ENCODE peak calls at places on chromosomes 3 and 15, in seven cellular contexts. Q is prostate gland, R is adrenal gland, I is Panc1, A is cardiac fibroblast, T is OCI-LY7, W is fibroblast of lung. U is an unnamed sample.

GRCh38 chr3:168051579-168052183 is 44.0 kb downstream of the GOLIM4 start:
- DNase-seq in Q (no peak), R (no peak), I (no peak), A (peak), T (no peak), W (peak), U (no peak)

GRCh38 chr3:71728632-71729342 is 3.6 kb upstream of the EIF4E3 start:
- DNase-seq in Q (no peak), R (no peak), I (no peak), A (no peak), T (peak), W (peak), U (no peak)

GRCh38 chr3:176428552-176428951 is 768.7 kb downstream of the TBL1XR1 start:
- DNase-seq in Q (no peak), R (no peak), I (no peak), A (no peak), T (no peak), W (no peak), U (no peak)

GRCh38 chr15:65033659-65034269 is 4.3 kb upstream of the MTFMT start:
- DNase-seq in Q (no peak), R (no peak), I (no peak), A (peak), T (peak), W (peak), U (no peak)

GRCh38 chr3:81638480-81638879 is 123.0 kb downstream of the GBE1 start:
- DNase-seq in Q (no peak), R (no peak), I (no peak), A (no peak), T (no peak), W (no peak), U (no peak)

GRCh38 chr15:37783290-37783689 is 151.2 kb upstream of the TMCO5A start:
- DNase-seq in Q (no peak), R (no peak), I (no peak), A (peak), T (no peak), W (peak), U (no peak)

GRCh38 chr3:193982258-193982659 is 153.7 kb upstream of the HES1 start:
- DNase-seq in Q (peak), R (peak), I (no peak), A (peak), T (no peak), W (peak), U (no peak)

GRCh38 chr3:18223591-18224338 is 201.4 kb downstream of the SATB1 start:
- DNase-seq in Q (no peak), R (no peak), I (no peak), A (no peak), T (peak), W (no peak), U (no peak)

GRCh38 chr15:100330629-100331215 is 11.1 kb downstream of the ADAMTS17 start:
- DNase-seq in Q (no peak), R (no peak), I (no peak), A (no peak), T (peak), W (no peak), U (no peak)

GRCh38 chr15:88646088-88646405 is 7.2 kb downstream of the ISG20 start:
- DNase-seq in Q (no peak), R (no peak), I (no peak), A (no peak), T (no peak), W (no peak), U (no peak)

GRCh38 chr3:2354702-2355101 is 256.0 kb downstream of the CNTN4 start:
- DNase-seq in Q (no peak), R (no peak), I (no peak), A (peak), T (no peak), W (peak), U (no peak)

GRCh38 chr3:58652624-58653023 is 13.9 kb downstream of the FAM3D start:
- DNase-seq in Q (no peak), R (no peak), I (no peak), A (no peak), T (no peak), W (no peak), U (no peak)

GRCh38 chr3:148466143-148466542 is 231.6 kb upstream of the AGTR1 start:
- DNase-seq in Q (no peak), R (no peak), I (no peak), A (peak), T (no peak), W (peak), U (no peak)

GRCh38 chr15:49620174-49620573 is 444 bp downstream of the FAM227B start:
- DNase-seq in Q (no peak), R (peak), I (no peak), A (peak), T (peak), W (peak), U (no peak)

GRCh38 chr3:172918165-172918564 is 167.6 kb downstream of the ECT2 start:
- DNase-seq in Q (no peak), R (no peak), I (no peak), A (peak), T (no peak), W (peak), U (no peak)

GRCh38 chr3:182451871-182452270 is 341.4 kb upstream of the ATP11B start:
- DNase-seq in Q (no peak), R (no peak), I (no peak), A (no peak), T (no peak), W (no peak), U (no peak)

GRCh38 chr3:5166846-5167245 is 20.7 kb upstream of the EDEM1 start:
- DNase-seq in Q (no peak), R (no peak), I (no peak), A (no peak), T (no peak), W (no peak), U (no peak)

GRCh38 chr3:66267031-66267430 is 46.2 kb downstream of the SLC25A26 start:
- DNase-seq in Q (no peak), R (no peak), I (no peak), A (no peak), T (peak), W (no peak), U (no peak)

GRCh38 chr15:75036269-75036668 is 12.9 kb downstream of the PPCDC start:
- DNase-seq in Q (no peak), R (peak), I (no peak), A (no peak), T (no peak), W (no peak), U (no peak)

GRCh38 chr3:43372809-43373587 is 86.7 kb downstream of the SNRK start:
- DNase-seq in Q (no peak), R (no peak), I (no peak), A (peak), T (no peak), W (peak), U (no peak)

GRCh38 chr15:62942411-62942810 is 100.1 kb upstream of the TPM1 start:
- DNase-seq in Q (no peak), R (no peak), I (no peak), A (no peak), T (no peak), W (no peak), U (no peak)

GRCh38 chr3:189349772-189350171 is 178.0 kb downstream of the TPRG1 start:
- DNase-seq in Q (no peak), R (no peak), I (no peak), A (no peak), T (no peak), W (peak), U (no peak)

GRCh38 chr3:147394168-147394941 is 12.0 kb downstream of the ZIC4 start:
- DNase-seq in Q (no peak), R (no peak), I (no peak), A (no peak), T (no peak), W (no peak), U (no peak)

GRCh38 chr3:122691195-122691594 is 10.6 kb downstream of the PARP14 start:
- DNase-seq in Q (no peak), R (peak), I (no peak), A (peak), T (no peak), W (peak), U (no peak)

GRCh38 chr3:162213196-162213595 is 716.6 kb downstream of the OTOL1 start:
- DNase-seq in Q (no peak), R (no peak), I (no peak), A (no peak), T (no peak), W (no peak), U (no peak)

GRCh38 chr3:162217603-162218002 is 721.0 kb downstream of the OTOL1 start:
- DNase-seq in Q (no peak), R (no peak), I (no peak), A (peak), T (no peak), W (no peak), U (no peak)
- TF ChIP-seq CTCF in Q (no peak), R (no peak), I (no peak), A (no peak), T (no peak), W (no peak), U (no peak)

GRCh38 chr3:186220886-186221285 is 112.0 kb upstream of the ETV5 start:
- DNase-seq in Q (peak), R (peak), I (no peak), A (no peak), T (no peak), W (no peak), U (no peak)
- TF ChIP-seq CTCF in Q (peak), R (peak), I (peak), A (no peak), T (peak), W (peak), U (no peak)

DNA sequence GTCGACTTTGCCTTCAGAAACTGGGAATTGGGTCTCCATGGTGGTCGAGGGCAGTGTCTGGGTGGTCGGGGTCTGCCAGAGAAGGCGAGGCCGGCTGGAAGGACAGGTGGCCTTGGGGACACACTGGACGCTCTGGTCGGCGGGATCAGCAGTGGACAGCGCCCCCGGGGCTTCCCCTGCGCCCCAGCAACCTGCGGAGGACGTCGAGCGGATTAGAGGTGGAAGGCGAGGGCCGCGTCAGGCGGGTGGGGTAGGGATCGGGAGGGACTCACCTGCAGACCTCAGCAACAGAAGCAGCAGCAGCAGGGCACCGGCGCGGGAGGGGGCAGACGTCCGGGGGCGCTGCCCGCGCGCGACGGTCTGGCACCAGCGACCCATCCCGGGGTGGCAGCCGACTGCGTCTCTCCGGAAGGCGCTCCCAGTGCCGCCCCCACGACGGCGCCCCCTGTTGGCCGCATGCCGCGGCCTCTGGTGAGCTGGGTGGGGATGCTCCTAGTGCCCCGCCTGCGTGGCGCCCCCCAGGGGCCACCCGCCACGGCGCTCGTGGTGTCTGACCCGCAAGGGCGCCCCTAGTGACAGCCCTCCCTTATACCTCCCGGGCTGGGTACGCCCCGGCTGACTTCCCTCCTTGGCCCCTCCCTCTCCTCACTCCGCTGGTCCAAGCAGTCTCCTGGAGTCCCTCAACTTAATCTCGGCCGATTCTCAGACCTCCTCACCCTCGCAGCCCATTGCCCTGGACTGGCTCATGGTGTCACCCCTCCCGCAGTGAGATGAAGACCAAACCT is at the start of gene PRSS50:
- DNase-seq in Q (no peak), R (no peak), I (no peak), A (no peak), T (no peak), W (no peak), U (no peak)
- TF ChIP-seq CTCF in Q (no peak), R (no peak), I (peak), A (no peak), T (peak), W (no peak), U (peak)

GRCh38 chr3:177484206-177484605 is 286.9 kb upstream of the TBL1XR1 start:
- DNase-seq in Q (no peak), R (no peak), I (no peak), A (no peak), T (no peak), W (peak), U (no peak)

GRCh38 chr3:177482048-177482741 is 284.9 kb upstream of the TBL1XR1 start:
- DNase-seq in Q (no peak), R (no peak), I (no peak), A (no peak), T (no peak), W (peak), U (no peak)

GRCh38 chr3:177481329-177481728 is 284.0 kb upstream of the TBL1XR1 start:
- DNase-seq in Q (no peak), R (no peak), I (no peak), A (no peak), T (peak), W (no peak), U (no peak)

GRCh38 chr3:177484926-177485325 is 287.6 kb upstream of the TBL1XR1 start:
- DNase-seq in Q (no peak), R (no peak), I (no peak), A (no peak), T (no peak), W (no peak), U (no peak)

GRCh38 chr3:177483182-177483967 is 286.1 kb upstream of the TBL1XR1 start:
- DNase-seq in Q (no peak), R (peak), I (no peak), A (no peak), T (peak), W (no peak), U (no peak)
- TF ChIP-seq CTCF in Q (no peak), R (peak), I (peak), A (peak), T (peak), W (no peak), U (no peak)